ENCODE peak calls at places on chromosomes 13 and 19, in four cellular contexts. One of them, this sample, is unnamed.

GRCh38 chr13:106612688-106613087 is 44.8 kb upstream of the ARGLU1 start:
- DNase-seq in CD4-positive, alpha-beta T cell: no peak
- DNase-seq in PC-3: no peak
- DNase-seq in H9: no peak
- DNase-seq in this sample: no peak

GRCh38 chr13:23876265-23876664 is 12.9 kb downstream of the MIPEP start:
- DNase-seq in CD4-positive, alpha-beta T cell: no peak
- DNase-seq in PC-3: peak; percentile 47
- DNase-seq in H9: no peak
- DNase-seq in this sample: no peak

GRCh38 chr13:20258208-20258962 is 26.3 kb upstream of the GJB6 start:
- DNase-seq in CD4-positive, alpha-beta T cell: no peak
- DNase-seq in PC-3: no peak
- DNase-seq in H9: no peak
- DNase-seq in this sample: no peak

GRCh38 chr19:55149078-55150003 is at the start of gene TNNT1:
- DNase-seq in CD4-positive, alpha-beta T cell: no peak
- DNase-seq in PC-3: peak; percentile 25
- DNase-seq in H9: peak; percentile 78
- DNase-seq in this sample: no peak

GRCh38 chr13:32969516-32969941 is 46.7 kb upstream of the KL start:
- DNase-seq in CD4-positive, alpha-beta T cell: no peak
- DNase-seq in PC-3: no peak
- DNase-seq in H9: no peak
- DNase-seq in this sample: no peak

GRCh38 chr19:7981661-7982060 is 23.8 kb downstream of the ELAVL1 start:
- DNase-seq in CD4-positive, alpha-beta T cell: no peak
- DNase-seq in PC-3: no peak
- DNase-seq in H9: no peak
- DNase-seq in this sample: peak; percentile 9

GRCh38 chr19:46984077-46985010 is 35.3 kb upstream of the NPAS1 start:
- DNase-seq in CD4-positive, alpha-beta T cell: no peak
- DNase-seq in PC-3: peak; percentile 38
- DNase-seq in H9: no peak
- DNase-seq in this sample: peak; percentile 49

GRCh38 chr19:6032381-6032780 is 54.4 kb upstream of the RANBP3 start:
- DNase-seq in CD4-positive, alpha-beta T cell: no peak
- DNase-seq in PC-3: no peak
- DNase-seq in H9: no peak
- DNase-seq in this sample: no peak

GRCh38 chr19:9431475-9431874 is 3.9 kb downstream of the ZNF266 start:
- DNase-seq in CD4-positive, alpha-beta T cell: no peak
- DNase-seq in PC-3: peak; percentile 54
- DNase-seq in H9: peak; percentile 82
- DNase-seq in this sample: peak; percentile 43

GRCh38 chr19:15255359-15255990 is 23.2 kb upstream of the EPHX3 start:
- DNase-seq in CD4-positive, alpha-beta T cell: no peak
- DNase-seq in PC-3: no peak
- DNase-seq in H9: no peak
- DNase-seq in this sample: no peak

GRCh38 chr13:113420833-113421600 is 32.3 kb downstream of the ADPRHL1 start:
- DNase-seq in CD4-positive, alpha-beta T cell: no peak
- DNase-seq in PC-3: no peak
- DNase-seq in H9: peak; percentile 58
- DNase-seq in this sample: no peak

GRCh38 chr13:79995334-79995733 is 345.6 kb downstream of the SPRY2 start:
- DNase-seq in CD4-positive, alpha-beta T cell: no peak
- DNase-seq in PC-3: peak; percentile 52
- DNase-seq in H9: no peak
- DNase-seq in this sample: no peak

GRCh38 chr19:16820056-16820455 is 9.1 kb upstream of the SIN3B start:
- DNase-seq in CD4-positive, alpha-beta T cell: no peak
- DNase-seq in PC-3: no peak
- DNase-seq in H9: no peak
- DNase-seq in this sample: no peak

GRCh38 chr13:41670873-41671443 is 213.6 kb downstream of the RGCC start:
- DNase-seq in CD4-positive, alpha-beta T cell: no peak
- DNase-seq in PC-3: peak; percentile 79
- DNase-seq in H9: no peak
- DNase-seq in this sample: no peak

GRCh38 chr13:41668130-41668757 is 210.9 kb downstream of the RGCC start:
- DNase-seq in CD4-positive, alpha-beta T cell: peak; percentile 7
- DNase-seq in PC-3: peak; percentile 84
- DNase-seq in H9: peak; percentile 67
- DNase-seq in this sample: no peak
- TF ChIP-seq CTCF in CD4-positive, alpha-beta T cell: peak; percentile 69
- TF ChIP-seq CTCF in PC-3: peak; percentile 81
- TF ChIP-seq CTCF in H9: peak; percentile 83
- TF ChIP-seq CTCF in this sample: peak; percentile 73

DNA sequence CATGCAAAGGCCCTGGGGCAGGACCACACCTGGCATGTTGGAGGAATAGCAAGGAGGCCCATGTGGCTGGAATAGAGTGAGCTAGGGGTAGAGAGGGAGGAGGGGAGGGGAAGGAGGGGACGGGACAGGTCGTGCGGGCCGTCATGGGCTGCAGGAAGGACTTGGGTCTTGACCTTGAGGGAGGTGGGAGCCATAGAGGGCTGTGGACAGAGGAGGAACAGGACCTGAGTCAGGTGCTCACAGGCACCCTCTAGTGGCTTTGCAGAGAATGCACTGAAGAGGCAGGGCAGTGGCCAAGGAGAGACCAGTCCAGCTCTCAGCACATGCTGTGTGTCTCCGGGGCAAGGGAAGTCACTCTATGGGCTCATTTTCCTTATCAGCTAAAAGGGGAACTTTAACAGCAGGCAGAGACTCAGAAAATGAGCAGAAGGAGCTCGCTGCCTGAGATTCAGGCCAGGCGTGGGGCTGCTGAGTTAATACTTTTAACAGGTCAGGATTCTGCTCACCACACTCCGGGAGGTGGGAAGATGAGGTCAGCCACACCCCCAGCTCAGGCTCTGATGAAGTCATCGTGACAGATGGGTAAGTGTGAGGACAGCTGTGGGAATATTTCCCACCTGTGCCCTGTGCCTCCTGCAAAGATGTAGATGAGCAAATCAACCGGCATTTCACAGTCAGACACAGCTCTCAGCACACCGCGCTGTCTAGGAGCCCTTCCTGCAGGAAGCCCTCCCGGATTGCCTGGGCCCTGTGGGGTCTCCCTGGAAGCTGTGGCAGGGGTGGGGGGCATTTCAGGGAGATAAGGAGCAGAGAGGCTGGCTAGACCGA is 6.0 kb upstream of the TNFAIP8L1 start:
- DNase-seq in CD4-positive, alpha-beta T cell: no peak
- DNase-seq in PC-3: peak; percentile 81
- DNase-seq in H9: peak; percentile 88
- DNase-seq in this sample: peak; percentile 88
- TF ChIP-seq CTCF in CD4-positive, alpha-beta T cell: peak; percentile 57
- TF ChIP-seq CTCF in PC-3: peak; percentile 94
- TF ChIP-seq CTCF in H9: peak; percentile 93
- TF ChIP-seq CTCF in this sample: peak; percentile 87

GRCh38 chr19:1457031-1457739 is 7.3 kb downstream of the APC2 start:
- DNase-seq in CD4-positive, alpha-beta T cell: no peak
- DNase-seq in PC-3: no peak
- DNase-seq in H9: peak; percentile 76
- DNase-seq in this sample: no peak
- TF ChIP-seq CTCF in CD4-positive, alpha-beta T cell: no peak
- TF ChIP-seq CTCF in PC-3: no peak
- TF ChIP-seq CTCF in H9: peak; percentile 42
- TF ChIP-seq CTCF in this sample: no peak

GRCh38 chr19:35049456-35049855 is 7.9 kb downstream of the HPN start:
- DNase-seq in CD4-positive, alpha-beta T cell: no peak
- DNase-seq in PC-3: no peak
- DNase-seq in H9: no peak
- DNase-seq in this sample: no peak
- TF ChIP-seq CTCF in CD4-positive, alpha-beta T cell: no peak
- TF ChIP-seq CTCF in PC-3: no peak
- TF ChIP-seq CTCF in H9: no peak
- TF ChIP-seq CTCF in this sample: no peak

GRCh38 chr13:91045351-91046034 is 302.0 kb upstream of the MIR17HG start:
- DNase-seq in CD4-positive, alpha-beta T cell: no peak
- DNase-seq in PC-3: peak; percentile 33
- DNase-seq in H9: no peak
- DNase-seq in this sample: no peak
- TF ChIP-seq CTCF in CD4-positive, alpha-beta T cell: no peak
- TF ChIP-seq CTCF in PC-3: peak; percentile 59
- TF ChIP-seq CTCF in H9: peak; percentile 56
- TF ChIP-seq CTCF in this sample: no peak

GRCh38 chr13:46126552-46127171 is 21.8 kb upstream of the CPB2 start:
- DNase-seq in CD4-positive, alpha-beta T cell: peak; percentile 55
- DNase-seq in PC-3: peak; percentile 81
- DNase-seq in H9: peak; percentile 79
- DNase-seq in this sample: peak; percentile 82
- TF ChIP-seq CTCF in CD4-positive, alpha-beta T cell: peak; percentile 75
- TF ChIP-seq CTCF in PC-3: peak; percentile 83
- TF ChIP-seq CTCF in H9: peak; percentile 86
- TF ChIP-seq CTCF in this sample: peak; percentile 76

GRCh38 chr19:12689012-12689411 is 1.2 kb downstream of the GNG14 start:
- DNase-seq in CD4-positive, alpha-beta T cell: no peak
- DNase-seq in PC-3: no peak
- DNase-seq in H9: no peak
- DNase-seq in this sample: no peak
- TF ChIP-seq CTCF in CD4-positive, alpha-beta T cell: no peak
- TF ChIP-seq CTCF in PC-3: no peak
- TF ChIP-seq CTCF in H9: no peak
- TF ChIP-seq CTCF in this sample: no peak

GRCh38 chr13:27960362-27961226 is 8.5 kb downstream of the CDX2 start:
- DNase-seq in CD4-positive, alpha-beta T cell: no peak
- DNase-seq in PC-3: peak; percentile 78
- DNase-seq in H9: peak; percentile 85
- DNase-seq in this sample: peak; percentile 75
- TF ChIP-seq CTCF in CD4-positive, alpha-beta T cell: no peak
- TF ChIP-seq CTCF in PC-3: peak; percentile 61
- TF ChIP-seq CTCF in H9: peak; percentile 81
- TF ChIP-seq CTCF in this sample: peak; percentile 59

GRCh38 chr13:61286148-61286745 is 129.4 kb downstream of the PCDH20 start:
- DNase-seq in CD4-positive, alpha-beta T cell: no peak
- DNase-seq in PC-3: peak; percentile 42
- DNase-seq in H9: peak; percentile 53
- DNase-seq in this sample: peak; percentile 52
- TF ChIP-seq CTCF in CD4-positive, alpha-beta T cell: no peak
- TF ChIP-seq CTCF in PC-3: peak; percentile 61
- TF ChIP-seq CTCF in H9: peak; percentile 74
- TF ChIP-seq CTCF in this sample: peak; percentile 62

GRCh38 chr19:57559404-57560025 is at the start of gene ZNF550:
- DNase-seq in CD4-positive, alpha-beta T cell: peak; percentile 83
- DNase-seq in PC-3: peak; percentile 88
- DNase-seq in H9: peak; percentile 84
- DNase-seq in this sample: peak; percentile 95

GRCh38 chr19:57563547-57563946 is 3.9 kb upstream of the ZNF550 start:
- DNase-seq in CD4-positive, alpha-beta T cell: no peak
- DNase-seq in PC-3: no peak
- DNase-seq in H9: no peak
- DNase-seq in this sample: no peak

GRCh38 chr19:57560049-57560491 is 407 bp upstream of the ZNF550 start:
- DNase-seq in CD4-positive, alpha-beta T cell: no peak
- DNase-seq in PC-3: peak; percentile 55
- DNase-seq in H9: no peak
- DNase-seq in this sample: no peak

GRCh38 chr19:57559008-57559403 is 657 bp downstream of the ZNF550 start:
- DNase-seq in CD4-positive, alpha-beta T cell: no peak
- DNase-seq in PC-3: peak; percentile 30
- DNase-seq in H9: peak; percentile 30
- DNase-seq in this sample: peak; percentile 25

DNA sequence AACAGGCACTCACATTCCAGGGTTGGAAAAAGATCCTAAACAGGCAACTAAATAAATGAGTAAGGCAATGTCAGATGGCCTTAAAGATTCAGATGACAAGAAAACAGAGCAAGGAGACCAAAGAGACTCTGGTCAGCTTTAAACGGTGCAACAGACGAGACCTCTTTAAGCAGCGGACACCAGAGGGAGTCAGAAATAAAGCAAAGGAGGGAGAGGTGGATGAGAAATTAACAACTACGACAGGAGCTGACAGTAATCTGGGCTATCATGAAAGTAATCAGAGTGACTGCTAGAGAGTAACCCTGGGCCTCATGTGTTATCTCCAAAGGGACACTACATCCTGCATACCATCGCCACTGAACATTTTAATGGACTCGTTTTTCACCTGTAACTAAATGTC is 1.1 kb downstream of the ZNF550 start:
- DNase-seq in CD4-positive, alpha-beta T cell: no peak
- DNase-seq in PC-3: peak; percentile 8
- DNase-seq in H9: no peak
- DNase-seq in this sample: no peak
- TF ChIP-seq CTCF in CD4-positive, alpha-beta T cell: no peak
- TF ChIP-seq CTCF in PC-3: peak; percentile 25
- TF ChIP-seq CTCF in H9: no peak
- TF ChIP-seq CTCF in this sample: no peak